ENCODE peak calls at places on chromosomes 4 and X, in nine cellular contexts. One of them, this sample, is unnamed.

GRCh38 chr4:181796502-181796901 is 446.7 kb upstream of the TENM3 start:
- DNase-seq in GM20000: no peak
- DNase-seq in choroid plexus epithelial cell: peak
- DNase-seq in fibroblast of the aortic adventitia: peak
- DNase-seq in A673: peak
- DNase-seq in coronary artery: no peak
- DNase-seq in left lung: no peak
- DNase-seq in epithelial cell of esophagus: peak
- DNase-seq in sigmoid colon: no peak
- DNase-seq in this sample: no peak

GRCh38 chrX:42519666-42520231 is 258.2 kb downstream of the PPP1R2C start:
- DNase-seq in GM20000: no peak
- DNase-seq in choroid plexus epithelial cell: peak
- DNase-seq in fibroblast of the aortic adventitia: peak
- DNase-seq in A673: peak
- DNase-seq in coronary artery: no peak
- DNase-seq in left lung: no peak
- DNase-seq in epithelial cell of esophagus: peak
- DNase-seq in sigmoid colon: no peak
- DNase-seq in this sample: no peak

GRCh38 chrX:65821721-65822496 is 154.5 kb downstream of the MSN start:
- DNase-seq in GM20000: peak
- DNase-seq in choroid plexus epithelial cell: no peak
- DNase-seq in fibroblast of the aortic adventitia: no peak
- DNase-seq in A673: no peak
- DNase-seq in coronary artery: no peak
- DNase-seq in left lung: peak
- DNase-seq in epithelial cell of esophagus: peak
- DNase-seq in sigmoid colon: no peak
- DNase-seq in this sample: peak

GRCh38 chr4:6270691-6271121 is 1.1 kb downstream of the WFS1 start:
- DNase-seq in GM20000: no peak
- DNase-seq in choroid plexus epithelial cell: peak
- DNase-seq in fibroblast of the aortic adventitia: peak
- DNase-seq in A673: no peak
- DNase-seq in coronary artery: no peak
- DNase-seq in left lung: no peak
- DNase-seq in epithelial cell of esophagus: no peak
- DNase-seq in sigmoid colon: no peak
- DNase-seq in this sample: no peak

GRCh38 chr4:139112650-139113049 is 64.4 kb downstream of the ELF2 start:
- DNase-seq in GM20000: no peak
- DNase-seq in choroid plexus epithelial cell: no peak
- DNase-seq in fibroblast of the aortic adventitia: no peak
- DNase-seq in A673: no peak
- DNase-seq in coronary artery: no peak
- DNase-seq in left lung: no peak
- DNase-seq in epithelial cell of esophagus: no peak
- DNase-seq in sigmoid colon: no peak
- DNase-seq in this sample: no peak

GRCh38 chr4:87003266-87003665 is 68.5 kb downstream of the AFF1 start:
- DNase-seq in GM20000: no peak
- DNase-seq in choroid plexus epithelial cell: no peak
- DNase-seq in fibroblast of the aortic adventitia: no peak
- DNase-seq in A673: no peak
- DNase-seq in coronary artery: no peak
- DNase-seq in left lung: no peak
- DNase-seq in epithelial cell of esophagus: no peak
- DNase-seq in sigmoid colon: no peak
- DNase-seq in this sample: no peak

GRCh38 chrX:20116087-20116574 is 576 bp downstream of the MAP7D2 start:
- DNase-seq in GM20000: no peak
- DNase-seq in choroid plexus epithelial cell: no peak
- DNase-seq in fibroblast of the aortic adventitia: no peak
- DNase-seq in A673: no peak
- DNase-seq in coronary artery: no peak
- DNase-seq in left lung: no peak
- DNase-seq in epithelial cell of esophagus: no peak
- DNase-seq in sigmoid colon: no peak
- DNase-seq in this sample: no peak

GRCh38 chr4:72858328-72858727 is 211.2 kb downstream of the COX18 start:
- DNase-seq in GM20000: no peak
- DNase-seq in choroid plexus epithelial cell: peak
- DNase-seq in fibroblast of the aortic adventitia: peak
- DNase-seq in A673: no peak
- DNase-seq in coronary artery: no peak
- DNase-seq in left lung: no peak
- DNase-seq in epithelial cell of esophagus: peak
- DNase-seq in sigmoid colon: no peak
- DNase-seq in this sample: no peak

DNA sequence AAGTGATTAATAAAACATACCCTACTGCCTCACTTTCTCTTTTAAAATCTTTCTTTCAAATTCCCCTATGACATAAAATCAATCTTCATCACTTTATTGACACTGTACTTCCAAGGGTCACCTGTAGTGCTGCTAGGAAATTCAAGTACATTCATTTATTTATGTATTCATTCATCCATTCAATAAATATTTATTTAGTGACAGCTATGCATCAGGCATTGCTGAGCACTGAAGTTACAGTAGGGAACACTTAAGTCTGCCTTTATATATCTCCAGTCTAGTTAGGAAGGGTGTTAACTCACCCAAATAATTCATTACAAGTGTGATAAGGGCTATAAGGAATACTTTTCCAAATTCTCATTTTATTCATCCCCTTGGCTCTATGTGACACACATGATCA is 2.3 kb downstream of the SYTL5 start:
- DNase-seq in GM20000: no peak
- DNase-seq in choroid plexus epithelial cell: no peak
- DNase-seq in fibroblast of the aortic adventitia: no peak
- DNase-seq in A673: no peak
- DNase-seq in coronary artery: no peak
- DNase-seq in left lung: no peak
- DNase-seq in epithelial cell of esophagus: no peak
- DNase-seq in sigmoid colon: no peak
- DNase-seq in this sample: no peak
- TF ChIP-seq CTCF in GM20000: no peak
- TF ChIP-seq CTCF in choroid plexus epithelial cell: no peak
- TF ChIP-seq CTCF in fibroblast of the aortic adventitia: no peak
- TF ChIP-seq CTCF in A673: no peak
- TF ChIP-seq CTCF in coronary artery: no peak
- TF ChIP-seq CTCF in left lung: no peak
- TF ChIP-seq CTCF in epithelial cell of esophagus: no peak
- TF ChIP-seq CTCF in sigmoid colon: no peak
- TF ChIP-seq CTCF in this sample: no peak

GRCh38 chrX:69065451-69065850 is 99.8 kb downstream of the PJA1 start:
- DNase-seq in GM20000: no peak
- DNase-seq in choroid plexus epithelial cell: peak
- DNase-seq in fibroblast of the aortic adventitia: peak
- DNase-seq in A673: no peak
- DNase-seq in coronary artery: peak
- DNase-seq in left lung: no peak
- DNase-seq in epithelial cell of esophagus: peak
- DNase-seq in sigmoid colon: no peak
- DNase-seq in this sample: no peak

GRCh38 chrX:69066021-69066757 is 99.1 kb downstream of the PJA1 start:
- DNase-seq in GM20000: no peak
- DNase-seq in choroid plexus epithelial cell: no peak
- DNase-seq in fibroblast of the aortic adventitia: no peak
- DNase-seq in A673: no peak
- DNase-seq in coronary artery: peak
- DNase-seq in left lung: no peak
- DNase-seq in epithelial cell of esophagus: no peak
- DNase-seq in sigmoid colon: no peak
- DNase-seq in this sample: no peak

GRCh38 chrX:69063486-69063885 is 101.8 kb downstream of the PJA1 start:
- DNase-seq in GM20000: no peak
- DNase-seq in choroid plexus epithelial cell: no peak
- DNase-seq in fibroblast of the aortic adventitia: no peak
- DNase-seq in A673: no peak
- DNase-seq in coronary artery: peak
- DNase-seq in left lung: no peak
- DNase-seq in epithelial cell of esophagus: no peak
- DNase-seq in sigmoid colon: no peak
- DNase-seq in this sample: no peak

GRCh38 chrX:69062493-69062892 is 102.8 kb downstream of the PJA1 start:
- DNase-seq in GM20000: no peak
- DNase-seq in choroid plexus epithelial cell: no peak
- DNase-seq in fibroblast of the aortic adventitia: no peak
- DNase-seq in A673: no peak
- DNase-seq in coronary artery: no peak
- DNase-seq in left lung: no peak
- DNase-seq in epithelial cell of esophagus: no peak
- DNase-seq in sigmoid colon: no peak
- DNase-seq in this sample: no peak

DNA sequence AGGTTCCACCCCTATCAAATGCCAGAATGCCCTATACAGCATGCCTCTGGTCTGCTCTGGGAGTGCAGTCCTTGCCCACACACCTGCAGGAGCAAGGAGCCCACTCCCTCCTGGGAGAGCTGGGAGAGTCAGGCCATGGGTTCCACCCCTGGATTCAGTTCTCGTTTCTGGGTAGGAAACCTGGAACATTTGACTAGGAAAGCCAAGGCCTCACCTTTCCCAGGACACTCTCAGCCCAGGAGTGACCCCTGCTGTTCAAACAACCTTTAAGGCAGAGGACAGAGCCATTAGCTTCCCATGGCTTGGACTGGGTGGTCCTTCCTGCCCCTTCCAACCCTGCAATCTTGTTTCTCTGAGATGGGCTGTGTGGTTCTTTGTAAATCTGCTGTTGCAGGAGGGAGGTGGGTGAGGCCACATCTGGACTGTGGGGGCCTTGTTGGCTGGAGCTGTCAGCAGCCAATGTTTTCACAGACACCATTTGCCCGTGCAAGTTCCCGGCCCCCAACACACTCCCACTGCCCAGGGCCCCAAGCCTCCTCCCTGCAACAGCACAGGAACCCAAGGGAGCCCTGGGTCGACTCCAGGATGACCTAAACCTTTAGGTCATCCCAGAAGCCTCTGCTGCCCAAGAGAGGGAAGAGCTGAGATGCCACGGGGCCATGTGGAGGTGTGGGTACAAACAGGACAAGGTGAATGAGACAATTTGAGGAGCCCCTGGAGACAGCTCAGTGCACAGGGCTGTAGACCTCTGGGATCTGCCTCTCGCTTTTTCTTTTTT is 104.4 kb downstream of the PJA1 start:
- DNase-seq in GM20000: peak
- DNase-seq in choroid plexus epithelial cell: peak
- DNase-seq in fibroblast of the aortic adventitia: peak
- DNase-seq in A673: no peak
- DNase-seq in coronary artery: peak
- DNase-seq in left lung: no peak
- DNase-seq in epithelial cell of esophagus: peak
- DNase-seq in sigmoid colon: no peak
- DNase-seq in this sample: no peak
- TF ChIP-seq CTCF in GM20000: no peak
- TF ChIP-seq CTCF in choroid plexus epithelial cell: peak
- TF ChIP-seq CTCF in fibroblast of the aortic adventitia: peak
- TF ChIP-seq CTCF in A673: no peak
- TF ChIP-seq CTCF in coronary artery: no peak
- TF ChIP-seq CTCF in left lung: no peak
- TF ChIP-seq CTCF in epithelial cell of esophagus: peak
- TF ChIP-seq CTCF in sigmoid colon: peak
- TF ChIP-seq CTCF in this sample: peak

GRCh38 chr4:59973496-59973895 is 1226.6 kb upstream of the ADGRL3 start:
- DNase-seq in GM20000: no peak
- DNase-seq in choroid plexus epithelial cell: peak
- DNase-seq in fibroblast of the aortic adventitia: no peak
- DNase-seq in A673: no peak
- DNase-seq in coronary artery: no peak
- DNase-seq in left lung: no peak
- DNase-seq in epithelial cell of esophagus: no peak
- DNase-seq in sigmoid colon: no peak
- DNase-seq in this sample: no peak

GRCh38 chr4:59968796-59969195 is 1231.3 kb upstream of the ADGRL3 start:
- DNase-seq in GM20000: no peak
- DNase-seq in choroid plexus epithelial cell: no peak
- DNase-seq in fibroblast of the aortic adventitia: no peak
- DNase-seq in A673: no peak
- DNase-seq in coronary artery: no peak
- DNase-seq in left lung: no peak
- DNase-seq in epithelial cell of esophagus: no peak
- DNase-seq in sigmoid colon: no peak
- DNase-seq in this sample: no peak

GRCh38 chr4:59966758-59967157 is 1233.4 kb upstream of the ADGRL3 start:
- DNase-seq in GM20000: no peak
- DNase-seq in choroid plexus epithelial cell: no peak
- DNase-seq in fibroblast of the aortic adventitia: no peak
- DNase-seq in A673: no peak
- DNase-seq in coronary artery: no peak
- DNase-seq in left lung: no peak
- DNase-seq in epithelial cell of esophagus: no peak
- DNase-seq in sigmoid colon: no peak
- DNase-seq in this sample: no peak

GRCh38 chr4:59971952-59972351 is 1228.2 kb upstream of the ADGRL3 start:
- DNase-seq in GM20000: no peak
- DNase-seq in choroid plexus epithelial cell: no peak
- DNase-seq in fibroblast of the aortic adventitia: no peak
- DNase-seq in A673: no peak
- DNase-seq in coronary artery: no peak
- DNase-seq in left lung: no peak
- DNase-seq in epithelial cell of esophagus: no peak
- DNase-seq in sigmoid colon: no peak
- DNase-seq in this sample: no peak

DNA sequence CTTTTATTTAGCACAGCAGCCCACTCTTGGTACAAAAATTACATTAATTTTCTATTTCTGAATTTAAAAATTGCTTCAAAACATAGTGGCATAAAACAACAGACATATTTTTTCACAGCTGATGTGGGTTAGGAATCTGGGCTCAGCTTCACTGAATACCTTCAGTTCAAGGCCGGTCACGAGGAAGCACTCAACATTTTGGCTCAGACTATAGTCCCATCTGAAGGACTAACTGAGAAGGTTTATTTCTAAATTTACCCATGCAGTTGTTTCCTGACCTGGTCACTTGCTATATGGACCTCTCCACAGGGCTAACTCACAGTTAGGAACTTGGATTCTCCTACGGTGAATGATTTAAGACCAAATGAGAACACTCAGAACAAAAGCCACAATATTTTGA is 1230.2 kb upstream of the ADGRL3 start:
- DNase-seq in GM20000: no peak
- DNase-seq in choroid plexus epithelial cell: no peak
- DNase-seq in fibroblast of the aortic adventitia: no peak
- DNase-seq in A673: no peak
- DNase-seq in coronary artery: no peak
- DNase-seq in left lung: no peak
- DNase-seq in epithelial cell of esophagus: no peak
- DNase-seq in sigmoid colon: no peak
- DNase-seq in this sample: no peak
- TF ChIP-seq CTCF in GM20000: no peak
- TF ChIP-seq CTCF in choroid plexus epithelial cell: no peak
- TF ChIP-seq CTCF in fibroblast of the aortic adventitia: no peak
- TF ChIP-seq CTCF in A673: no peak
- TF ChIP-seq CTCF in coronary artery: no peak
- TF ChIP-seq CTCF in left lung: no peak
- TF ChIP-seq CTCF in epithelial cell of esophagus: no peak
- TF ChIP-seq CTCF in sigmoid colon: no peak
- TF ChIP-seq CTCF in this sample: no peak

DNA sequence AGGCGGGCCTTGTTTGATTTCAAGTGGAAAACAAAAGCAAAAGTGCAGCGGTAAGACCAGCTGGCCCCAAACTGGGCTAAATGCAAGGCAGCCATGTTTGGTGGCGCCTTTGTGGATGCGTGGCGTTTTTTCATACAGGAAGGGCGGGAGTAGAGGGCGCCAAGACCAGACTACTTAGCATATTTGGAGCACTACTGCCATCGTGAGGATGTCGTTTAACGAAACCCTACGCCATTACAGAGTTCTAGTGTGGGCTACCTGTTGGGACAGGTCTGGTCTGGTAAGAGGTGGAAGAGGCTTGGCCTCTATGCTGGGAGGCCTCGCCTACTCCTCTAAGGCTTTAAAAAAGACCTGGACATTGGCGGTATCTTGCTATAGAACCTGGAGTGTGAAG is 230.7 kb upstream of the STK26 start:
- DNase-seq in GM20000: no peak
- DNase-seq in choroid plexus epithelial cell: no peak
- DNase-seq in fibroblast of the aortic adventitia: peak
- DNase-seq in A673: peak
- DNase-seq in coronary artery: peak
- DNase-seq in left lung: peak
- DNase-seq in epithelial cell of esophagus: no peak
- DNase-seq in sigmoid colon: peak
- DNase-seq in this sample: peak
- TF ChIP-seq CTCF in GM20000: no peak
- TF ChIP-seq CTCF in choroid plexus epithelial cell: no peak
- TF ChIP-seq CTCF in fibroblast of the aortic adventitia: peak
- TF ChIP-seq CTCF in A673: peak
- TF ChIP-seq CTCF in coronary artery: no peak
- TF ChIP-seq CTCF in left lung: peak
- TF ChIP-seq CTCF in epithelial cell of esophagus: no peak
- TF ChIP-seq CTCF in sigmoid colon: no peak
- TF ChIP-seq CTCF in this sample: no peak

This sample was measured in GM10248.